ENCODE peak calls at places on chromosomes 7 and 10, in nine cellular contexts. One of them, this sample, is unnamed.

GRCh38 chr10:100043796-100044195 is 34.0 kb upstream of the DNMBP start:
- DNase-seq in GM23248: peak
- DNase-seq in naive B cell: no peak
- DNase-seq in neural crest cell: no peak
- DNase-seq in ELR: peak
- DNase-seq in MCF 10A: peak
- DNase-seq in hippocampal formation: no peak
- DNase-seq in erythroblast: no peak
- DNase-seq in uterus: peak
- DNase-seq in this sample: peak

GRCh38 chr7:130875901-130876300 is 141.9 kb upstream of the KLF14 start:
- DNase-seq in GM23248: peak
- DNase-seq in naive B cell: no peak
- DNase-seq in neural crest cell: no peak
- DNase-seq in ELR: peak
- DNase-seq in MCF 10A: no peak
- DNase-seq in hippocampal formation: no peak
- DNase-seq in erythroblast: no peak
- DNase-seq in uterus: no peak
- DNase-seq in this sample: no peak

GRCh38 chr7:119545118-119545517 is 727.9 kb upstream of the KCND2 start:
- DNase-seq in GM23248: no peak
- DNase-seq in naive B cell: no peak
- DNase-seq in neural crest cell: no peak
- DNase-seq in ELR: peak
- DNase-seq in MCF 10A: no peak
- DNase-seq in hippocampal formation: no peak
- DNase-seq in erythroblast: no peak
- DNase-seq in uterus: no peak
- DNase-seq in this sample: peak

GRCh38 chr7:28296571-28297483 is 115.5 kb upstream of the CREB5 start:
- DNase-seq in GM23248: peak
- DNase-seq in naive B cell: no peak
- DNase-seq in neural crest cell: peak
- DNase-seq in ELR: peak
- DNase-seq in MCF 10A: peak
- DNase-seq in hippocampal formation: no peak
- DNase-seq in erythroblast: peak
- DNase-seq in uterus: no peak
- DNase-seq in this sample: peak

GRCh38 chr10:121822180-121822579 is 105.7 kb downstream of the ATE1 start:
- DNase-seq in GM23248: no peak
- DNase-seq in naive B cell: no peak
- DNase-seq in neural crest cell: no peak
- DNase-seq in ELR: no peak
- DNase-seq in MCF 10A: no peak
- DNase-seq in hippocampal formation: no peak
- DNase-seq in erythroblast: no peak
- DNase-seq in uterus: no peak
- DNase-seq in this sample: no peak

GRCh38 chr7:106037489-106038176 is 74.5 kb downstream of the SYPL1 start:
- DNase-seq in GM23248: no peak
- DNase-seq in naive B cell: no peak
- DNase-seq in neural crest cell: no peak
- DNase-seq in ELR: no peak
- DNase-seq in MCF 10A: no peak
- DNase-seq in hippocampal formation: no peak
- DNase-seq in erythroblast: no peak
- DNase-seq in uterus: no peak
- DNase-seq in this sample: no peak

GRCh38 chr10:84698989-84699388 is 370.6 kb downstream of the CCSER2 start:
- DNase-seq in GM23248: no peak
- DNase-seq in naive B cell: no peak
- DNase-seq in neural crest cell: no peak
- DNase-seq in ELR: no peak
- DNase-seq in MCF 10A: no peak
- DNase-seq in hippocampal formation: no peak
- DNase-seq in erythroblast: no peak
- DNase-seq in uterus: no peak
- DNase-seq in this sample: no peak

GRCh38 chr10:104122273-104123107 is 519 bp downstream of the SFR1 start:
- DNase-seq in GM23248: peak
- DNase-seq in naive B cell: no peak
- DNase-seq in neural crest cell: no peak
- DNase-seq in ELR: peak
- DNase-seq in MCF 10A: no peak
- DNase-seq in hippocampal formation: no peak
- DNase-seq in erythroblast: peak
- DNase-seq in uterus: no peak
- DNase-seq in this sample: peak

GRCh38 chr10:12465385-12466136 is 116.2 kb downstream of the CAMK1D start:
- DNase-seq in GM23248: no peak
- DNase-seq in naive B cell: no peak
- DNase-seq in neural crest cell: no peak
- DNase-seq in ELR: no peak
- DNase-seq in MCF 10A: no peak
- DNase-seq in hippocampal formation: no peak
- DNase-seq in erythroblast: peak
- DNase-seq in uterus: no peak
- DNase-seq in this sample: no peak

GRCh38 chr7:40356871-40357676 is 222.3 kb downstream of the SUGCT start:
- DNase-seq in GM23248: peak
- DNase-seq in naive B cell: no peak
- DNase-seq in neural crest cell: no peak
- DNase-seq in ELR: peak
- DNase-seq in MCF 10A: peak
- DNase-seq in hippocampal formation: no peak
- DNase-seq in erythroblast: no peak
- DNase-seq in uterus: no peak
- DNase-seq in this sample: peak